ENCODE peak calls at places on chromosomes 5 and 9, in seven cellular contexts. G is thyroid gland; B is foreskin fibroblast; N is heart right ventricle; T is AG10803; O is CD8-positive, alpha-beta T cell; M is cardiac muscle cell. R is an unnamed sample.
A peak's percentile ranks its signal among the peaks of the same experiment; 100 is the strongest.

GRCh38 chr9:127637322-127637847 is 25.3 kb downstream of the STXBP1 start:
- DNase-seq in G (no peak), B (peak; percentile 74), N (no peak), T (peak; percentile 85), O (no peak), M (peak; percentile 90), R (no peak)

GRCh38 chr5:148238395-148238794 is at the start of gene MARCOL:
- DNase-seq in G (no peak), B (no peak), N (no peak), T (no peak), O (no peak), M (no peak), R (no peak)

GRCh38 chr5:41363343-41363986 is 146.9 kb downstream of the PLCXD3 start:
- DNase-seq in G (no peak), B (no peak), N (no peak), T (no peak), O (no peak), M (no peak), R (no peak)

GRCh38 chr5:62144395-62145022 is 161.5 kb upstream of the KIF2A start:
- DNase-seq in G (peak; percentile 77), B (peak; percentile 16), N (no peak), T (peak; percentile 32), O (no peak), M (no peak), R (no peak)

GRCh38 chr5:34859253-34859652 is 20.3 kb downstream of the TTC23L start:
- DNase-seq in G (no peak), B (no peak), N (no peak), T (no peak), O (no peak), M (no peak), R (no peak)

GRCh38 chr9:74496819-74497749 is at the start of gene RORB:
- DNase-seq in G (peak; percentile 84), B (peak; percentile 18), N (peak; percentile 59), T (peak; percentile 8), O (peak; percentile 28), M (peak; percentile 65), R (peak; percentile 90)

GRCh38 chr9:97510797-97511761 is 9.6 kb downstream of the TMOD1 start:
- DNase-seq in G (no peak), B (no peak), N (peak; percentile 27), T (peak; percentile 28), O (no peak), M (peak; percentile 8), R (no peak)

GRCh38 chr9:38362912-38363588 is 29.5 kb upstream of the ALDH1B1 start:
- DNase-seq in G (peak; percentile 39), B (peak; percentile 70), N (peak; percentile 41), T (peak; percentile 87), O (peak; percentile 10), M (peak; percentile 86), R (no peak)

GRCh38 chr5:2753452-2754409 is 2.3 kb upstream of the IRX2 start:
- DNase-seq in G (no peak), B (no peak), N (no peak), T (peak; percentile 41), O (no peak), M (no peak), R (peak; percentile 4)

GRCh38 chr5:56088967-56089829 is 94.4 kb upstream of the IL6ST start:
- DNase-seq in G (no peak), B (peak; percentile 82), N (no peak), T (peak; percentile 87), O (no peak), M (peak; percentile 78), R (no peak)

GRCh38 chr9:95816716-95817115 is 58.8 kb upstream of the ERCC6L2 start:
- DNase-seq in G (no peak), B (no peak), N (no peak), T (no peak), O (no peak), M (no peak), R (no peak)
- TF ChIP-seq CTCF in G (no peak), B (no peak), N (no peak), T (no peak), O (no peak), M (no peak), R (no peak)

GRCh38 chr9:134642385-134643181 is 980 bp downstream of the COL5A1 start:
- DNase-seq in G (peak; percentile 13), B (peak; percentile 90), N (peak; percentile 58), T (peak; percentile 90), O (no peak), M (peak; percentile 91), R (peak; percentile 48)
- TF ChIP-seq CTCF in G (no peak), B (peak; percentile 43), N (peak; percentile 10), T (peak; percentile 56), O (no peak), M (peak; percentile 66), R (no peak)

GRCh38 chr9:113746486-113746885 is 129.6 kb upstream of the ZNF618 start:
- DNase-seq in G (no peak), B (no peak), N (no peak), T (no peak), O (no peak), M (no peak), R (no peak)
- TF ChIP-seq CTCF in G (no peak), B (no peak), N (no peak), T (no peak), O (no peak), M (no peak), R (no peak)

DNA sequence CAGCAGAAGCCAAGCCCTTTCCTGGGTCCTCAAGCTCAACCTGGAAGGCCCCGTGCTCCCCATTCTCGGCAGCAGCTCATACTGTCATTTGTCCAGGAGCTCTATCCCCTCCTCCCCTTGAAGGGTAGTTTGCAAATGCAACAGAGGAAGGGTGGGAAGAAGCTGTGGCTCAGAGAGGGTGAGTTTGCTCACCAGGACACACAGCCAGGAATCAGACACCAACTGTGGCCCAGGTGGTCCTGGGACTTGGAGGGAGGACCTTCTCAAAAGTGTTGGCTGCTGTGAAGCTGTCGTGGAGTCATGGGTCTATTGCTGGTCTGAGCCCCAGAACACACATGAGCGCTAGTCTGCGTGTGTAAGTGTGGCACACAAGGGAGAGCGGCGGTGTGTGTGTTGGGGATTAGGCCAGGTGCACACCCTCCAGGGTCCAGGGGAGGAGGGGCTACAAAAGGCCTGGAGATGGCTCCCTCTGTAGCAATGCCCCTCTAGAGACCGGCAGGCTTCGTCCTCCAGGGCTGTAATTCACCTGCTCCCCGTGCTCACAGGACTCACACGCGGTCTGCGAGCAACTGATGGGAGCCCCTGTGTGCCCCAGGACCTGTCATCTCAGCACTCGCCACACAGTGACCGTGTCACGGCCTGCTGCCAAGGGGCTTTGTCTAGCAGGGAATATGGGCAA is 8.2 kb upstream of the RPS14 start:
- DNase-seq in G (no peak), B (no peak), N (no peak), T (no peak), O (no peak), M (no peak), R (no peak)
- TF ChIP-seq CTCF in G (no peak), B (no peak), N (no peak), T (no peak), O (no peak), M (no peak), R (no peak)

GRCh38 chr5:136063778-136064465 is 35.1 kb downstream of the TGFBI start:
- DNase-seq in G (no peak), B (no peak), N (no peak), T (no peak), O (no peak), M (no peak), R (no peak)

GRCh38 chr5:136060963-136061362 is 32.2 kb downstream of the TGFBI start:
- DNase-seq in G (no peak), B (no peak), N (no peak), T (no peak), O (no peak), M (no peak), R (no peak)

GRCh38 chr5:136061630-136062381 is 33.0 kb downstream of the TGFBI start:
- DNase-seq in G (peak; percentile 71), B (no peak), N (no peak), T (no peak), O (no peak), M (no peak), R (no peak)

GRCh38 chr5:136064510-136064909 is 35.7 kb downstream of the TGFBI start:
- DNase-seq in G (no peak), B (no peak), N (no peak), T (no peak), O (no peak), M (peak; percentile 35), R (peak; percentile 58)

GRCh38 chr5:136062563-136063274 is 33.9 kb downstream of the TGFBI start:
- DNase-seq in G (peak; percentile 51), B (no peak), N (no peak), T (peak; percentile 52), O (no peak), M (peak; percentile 61), R (peak; percentile 62)
- TF ChIP-seq CTCF in G (peak; percentile 43), B (peak; percentile 37), N (peak; percentile 10), T (peak; percentile 56), O (peak; percentile 14), M (peak; percentile 43), R (peak; percentile 70)

DNA sequence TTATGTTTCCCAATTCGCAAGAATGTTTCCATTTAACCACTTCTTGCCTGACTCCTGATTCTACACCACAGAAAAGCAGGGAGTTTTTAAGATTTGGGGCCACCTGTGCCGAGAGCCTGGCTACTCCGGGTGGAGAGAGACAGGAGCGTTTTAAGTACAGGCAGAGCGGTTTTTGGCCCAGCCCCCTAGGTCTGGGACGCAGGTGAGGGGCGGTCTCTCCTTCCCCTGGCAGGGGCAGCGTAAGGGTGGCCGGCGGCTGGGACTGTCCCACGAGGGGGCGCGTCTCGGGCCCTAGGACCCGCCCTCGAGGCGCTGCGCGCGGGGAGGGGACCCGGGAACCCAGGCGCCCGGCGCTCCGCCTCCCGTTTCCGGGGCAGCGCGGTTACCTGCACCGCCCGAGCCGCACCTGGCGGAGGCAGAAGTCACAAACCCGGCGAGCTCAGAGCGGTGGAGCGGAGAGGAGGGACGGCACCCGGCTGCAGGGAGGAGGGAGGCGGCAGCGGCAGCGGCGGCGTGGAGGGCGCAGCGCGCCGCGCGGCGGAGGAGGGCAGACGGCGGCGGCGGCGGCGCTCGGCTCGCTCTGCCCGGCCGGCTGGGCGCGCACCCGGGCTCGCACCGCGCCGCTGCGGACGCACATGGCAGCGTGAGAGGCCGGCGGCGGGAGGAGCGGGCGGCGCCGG is at the start of gene WWC1:
- DNase-seq in G (peak; percentile 97), B (peak; percentile 36), N (no peak), T (no peak), O (peak; percentile 50), M (peak; percentile 53), R (peak; percentile 87)
- TF ChIP-seq CTCF in G (peak; percentile 46), B (peak; percentile 21), N (no peak), T (peak; percentile 25), O (no peak), M (peak; percentile 28), R (peak; percentile 25)

DNA sequence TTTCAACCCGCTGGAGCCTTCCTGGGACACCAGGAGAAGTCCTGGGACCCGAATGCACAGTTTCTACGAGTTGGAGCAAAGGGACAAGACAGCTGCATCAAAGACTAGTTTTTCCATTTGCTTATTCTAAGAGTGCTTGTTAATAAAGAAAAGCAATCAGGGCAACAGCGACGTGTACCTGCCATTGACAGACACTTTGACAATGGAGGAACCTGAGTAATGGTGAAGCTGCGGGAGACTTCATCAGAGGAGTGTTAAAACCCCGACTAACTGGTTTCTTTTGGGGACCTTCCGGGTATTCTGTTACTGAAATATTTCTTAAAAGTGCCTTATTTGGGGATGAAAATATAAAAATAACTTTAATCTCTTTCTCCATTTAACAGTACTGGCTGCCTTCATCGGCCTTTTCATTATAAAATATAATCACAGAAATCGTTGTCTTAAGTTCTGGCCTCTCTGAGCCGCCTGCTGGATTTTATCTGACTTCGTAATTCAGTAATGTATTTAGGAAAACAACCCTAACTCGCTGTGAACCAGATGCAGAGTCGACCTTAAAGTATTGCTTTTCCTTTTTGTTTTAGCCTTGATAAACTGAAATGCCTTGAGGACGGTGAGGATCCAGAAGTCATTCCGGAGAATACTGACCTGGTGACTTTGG is 781 bp downstream of the SNAPC3 start:
- DNase-seq in G (no peak), B (no peak), N (no peak), T (peak; percentile 50), O (peak; percentile 5), M (peak; percentile 42), R (no peak)
- TF ChIP-seq CTCF in G (no peak), B (peak; percentile 22), N (no peak), T (peak; percentile 52), O (peak; percentile 21), M (peak; percentile 31), R (no peak)

GRCh38 chr5:82259172-82259800 is 18.9 kb downstream of the RPS23 start:
- DNase-seq in G (no peak), B (peak; percentile 16), N (no peak), T (peak; percentile 36), O (no peak), M (peak; percentile 59), R (no peak)
- TF ChIP-seq CTCF in G (no peak), B (peak; percentile 40), N (no peak), T (peak; percentile 57), O (no peak), M (peak; percentile 61), R (peak; percentile 28)

R was measured in WERI-Rb-1.